ENCODE peak calls at places on chromosomes 16 and 17, in five cellular contexts. Q is AG09309; C is stimulated activated CD4-positive, alpha-beta T cell treated with anti-CD3 and anti-CD28 coated beads, Interleukin-4, amount 100 ng/mL, for 1 hour; P is DMS153; U is A172. Z is an unnamed sample.

GRCh38 chr17:77905266-77905665 is 53.2 kb upstream of the TNRC6C start:
- DNase-seq in P (no peak), U (no peak), C (no peak), Q (no peak), Z (no peak)

GRCh38 chr16:2967211-2967631 is 1.9 kb upstream of the PAQR4 start:
- DNase-seq in U (no peak), C (no peak), Q (no peak), P (no peak), Z (no peak)

GRCh38 chr16:86681440-86681838 is 103.1 kb downstream of the FOXL1 start:
- DNase-seq in P (no peak), C (no peak), Q (no peak), U (peak), Z (no peak)

GRCh38 chr16:12157510-12158093 is 181.1 kb downstream of the SNX29 start:
- DNase-seq in Q (no peak), C (no peak), P (no peak), U (peak), Z (no peak)

GRCh38 chr16:71610447-71610846 is 15.5 kb upstream of the MARVELD3 start:
- DNase-seq in C (no peak), P (no peak), U (no peak), Q (no peak), Z (no peak)

GRCh38 chr17:4679652-4680051 is 24.3 kb downstream of the PELP1 start:
- DNase-seq in P (no peak), C (no peak), Q (no peak), U (peak), Z (no peak)

GRCh38 chr16:75385507-75386152 is 47.7 kb downstream of the CFDP1 start:
- DNase-seq in Q (peak), C (no peak), P (peak), U (peak), Z (no peak)

GRCh38 chr16:63577891-63578290 is 1541.7 kb upstream of the CDH8 start:
- DNase-seq in U (no peak), Q (no peak), P (no peak), C (no peak), Z (no peak)

GRCh38 chr17:45703806-45704205 is 80.3 kb upstream of the CRHR1 start:
- DNase-seq in Q (no peak), C (no peak), U (no peak), P (no peak), Z (no peak)

GRCh38 chr17:74814453-74814852 is 38.3 kb upstream of the NAT9 start:
- DNase-seq in C (no peak), Q (no peak), U (no peak), P (no peak), Z (no peak)

GRCh38 chr17:56678249-56679144 is 85.0 kb downstream of the NOG start:
- DNase-seq in C (no peak), U (peak), P (no peak), Q (no peak), Z (no peak)

GRCh38 chr17:7623661-7624060 is 4.0 kb downstream of the SAT2 start:
- DNase-seq in U (no peak), P (no peak), C (no peak), Q (no peak), Z (no peak)

GRCh38 chr17:32485261-32485955 is 1.4 kb upstream of the CDK5R1 start:
- DNase-seq in U (no peak), Q (no peak), C (no peak), P (no peak), Z (no peak)

GRCh38 chr16:74485916-74486315 is 64.6 kb upstream of the CLEC18B start:
- DNase-seq in C (no peak), U (no peak), Q (no peak), P (no peak), Z (no peak)

GRCh38 chr17:9229826-9230201 is 208.5 kb downstream of the NTN1 start:
- DNase-seq in P (no peak), Q (no peak), U (no peak), C (no peak), Z (no peak)

GRCh38 chr16:4550587-4550986 is 5.6 kb upstream of the C16orf96 start:
- DNase-seq in C (no peak), Q (no peak), U (no peak), P (no peak), Z (no peak)

GRCh38 chr16:85735946-85736345 is 14.9 kb downstream of the C16orf74 start:
- DNase-seq in U (no peak), P (no peak), C (no peak), Q (no peak), Z (no peak)

GRCh38 chr17:75998327-75998795 is 2.3 kb upstream of the CDK3 start:
- DNase-seq in Q (no peak), U (no peak), C (no peak), P (no peak), Z (no peak)

GRCh38 chr17:58401287-58401686 is 16.0 kb downstream of the RNF43 start:
- DNase-seq in U (no peak), Q (no peak), P (no peak), C (no peak), Z (no peak)

GRCh38 chr16:89307421-89307805 is 89.9 kb downstream of the ZNF778 start:
- DNase-seq in Q (no peak), P (no peak), C (no peak), U (no peak), Z (no peak)

GRCh38 chr16:78196527-78196926 is 97.1 kb downstream of the WWOX start:
- DNase-seq in U (no peak), Q (no peak), C (no peak), P (no peak), Z (no peak)

GRCh38 chr17:18980682-18981384 is 23.7 kb downstream of the FAM83G start:
- DNase-seq in U (peak), C (no peak), P (no peak), Q (no peak), Z (no peak)

GRCh38 chr16:2036200-2036966 is 9.7 kb downstream of the NHERF2 start:
- DNase-seq in U (no peak), Q (no peak), C (no peak), P (no peak), Z (no peak)

GRCh38 chr16:88967800-88968588 is 9.0 kb downstream of the CBFA2T3 start:
- DNase-seq in Q (no peak), C (no peak), U (no peak), P (no peak), Z (no peak)

GRCh38 chr17:50903604-50904521 is 37.7 kb upstream of the TOB1 start:
- DNase-seq in C (no peak), U (peak), Q (no peak), P (no peak), Z (no peak)

GRCh38 chr16:15616475-15616874 is 26.5 kb downstream of the MARF1 start:
- DNase-seq in Q (no peak), C (no peak), P (no peak), U (no peak), Z (no peak)

GRCh38 chr17:73261952-73262675 is 434 bp upstream of the CPSF4L start:
- DNase-seq in C (no peak), P (no peak), Q (no peak), U (no peak), Z (peak)

GRCh38 chr17:76121932-76122383 is 18.4 kb upstream of the EXOC7 start:
- DNase-seq in C (peak), U (no peak), Q (no peak), P (no peak), Z (no peak)

GRCh38 chr17:40176409-40177110 is 710 bp upstream of the RAPGEFL1 start:
- DNase-seq in C (peak), U (no peak), P (peak), Q (no peak), Z (no peak)

GRCh38 chr17:59365383-59365981 is 34.0 kb downstream of the YPEL2 start:
- DNase-seq in U (no peak), C (no peak), P (peak), Q (no peak), Z (peak)